ENCODE peak calls at places on chromosomes 12 and 14, in four cellular contexts. K is SK-N-SH, U is left ventricle myocardium inferior, V is psoas muscle. P is an unnamed sample.

GRCh38 chr12:51972424-51972812 is 20.9 kb downstream of the ACVR1B start:
- DNase-seq in K (no peak), U (no peak), V (no peak), P (no peak)

GRCh38 chr12:3453266-3453862 is 37.6 kb upstream of the PRMT8 start:
- DNase-seq in K (no peak), U (no peak), V (no peak), P (no peak)

GRCh38 chr14:67241416-67242362 is at the start of gene PALS1:
- DNase-seq in K (peak), U (no peak), V (no peak), P (no peak)

GRCh38 chr14:91142214-91142668 is 28.4 kb downstream of the DGLUCY start:
- DNase-seq in K (no peak), U (no peak), V (no peak), P (no peak)

GRCh38 chr12:3990356-3990975 is 117.3 kb upstream of the PARP11 start:
- DNase-seq in K (no peak), U (no peak), V (no peak), P (no peak)

GRCh38 chr14:90543876-90544275 is 147.0 kb downstream of the CALM1 start:
- DNase-seq in K (no peak), U (no peak), V (no peak), P (no peak)

GRCh38 chr14:96149131-96149530 is 55.5 kb upstream of the BDKRB2 start:
- DNase-seq in K (no peak), U (no peak), V (no peak), P (no peak)

GRCh38 chr14:94307410-94307992 is 14.4 kb upstream of the SERPINA10 start:
- DNase-seq in K (no peak), U (no peak), V (no peak), P (no peak)

GRCh38 chr12:107778383-107779015 is 4.0 kb downstream of the ASCL4 start:
- DNase-seq in K (no peak), U (no peak), V (no peak), P (no peak)

GRCh38 chr12:118189761-118190181 is 53.8 kb downstream of the PEBP1 start:
- DNase-seq in K (peak), U (peak), V (no peak), P (no peak)

GRCh38 chr12:112010415-112011344 is 2.3 kb downstream of the TMEM116 start:
- DNase-seq in K (no peak), U (no peak), V (no peak), P (no peak)

GRCh38 chr12:112008918-112009317 is 4.0 kb downstream of the TMEM116 start:
- DNase-seq in K (no peak), U (no peak), V (no peak), P (no peak)

GRCh38 chr12:112013601-112014402 is 576 bp downstream of the ERP29 start:
- DNase-seq in K (peak), U (peak), V (peak), P (peak)

GRCh38 chr12:112012775-112013600 is at the start of the genes ERP29 and TMEM116:
- DNase-seq in K (peak), U (peak), V (peak), P (peak)

GRCh38 chr12:112011685-112012084 is 1.3 kb downstream of the TMEM116 start:
- DNase-seq in K (no peak), U (no peak), V (no peak), P (no peak)
- TF ChIP-seq CTCF in K (no peak), U (no peak), V (no peak), P (no peak)

GRCh38 chr14:27725482-27725881 is 1041.1 kb upstream of the FOXG1 start:
- DNase-seq in K (no peak), U (no peak), V (no peak), P (no peak)

GRCh38 chr14:27730204-27730603 is 1036.4 kb upstream of the FOXG1 start:
- DNase-seq in K (no peak), U (no peak), V (no peak), P (no peak)

GRCh38 chr14:27721760-27722159 is 1044.8 kb upstream of the FOXG1 start:
- DNase-seq in K (no peak), U (no peak), V (no peak), P (no peak)

GRCh38 chr14:27727371-27727770 is 1039.2 kb upstream of the FOXG1 start:
- DNase-seq in K (no peak), U (no peak), V (no peak), P (no peak)
- H3K4me3 ChIP-seq in K (no peak), U (no peak), V (no peak), P (no peak)

GRCh38 chr12:111488271-111488670 is 82.5 kb downstream of the SH2B3 start:
- DNase-seq in K (no peak), U (peak), V (peak), P (no peak)

GRCh38 chr12:111482464-111482863 is 76.7 kb downstream of the SH2B3 start:
- DNase-seq in K (no peak), U (no peak), V (no peak), P (no peak)
- TF ChIP-seq CTCF in K (peak), U (peak), V (no peak), P (no peak)

GRCh38 chr12:71439613-71440392 is at the start of gene LGR5:
- DNase-seq in K (peak), U (peak), V (peak), P (no peak)
- H3K4me3 ChIP-seq in K (peak), U (peak), V (peak), P (peak)

DNA sequence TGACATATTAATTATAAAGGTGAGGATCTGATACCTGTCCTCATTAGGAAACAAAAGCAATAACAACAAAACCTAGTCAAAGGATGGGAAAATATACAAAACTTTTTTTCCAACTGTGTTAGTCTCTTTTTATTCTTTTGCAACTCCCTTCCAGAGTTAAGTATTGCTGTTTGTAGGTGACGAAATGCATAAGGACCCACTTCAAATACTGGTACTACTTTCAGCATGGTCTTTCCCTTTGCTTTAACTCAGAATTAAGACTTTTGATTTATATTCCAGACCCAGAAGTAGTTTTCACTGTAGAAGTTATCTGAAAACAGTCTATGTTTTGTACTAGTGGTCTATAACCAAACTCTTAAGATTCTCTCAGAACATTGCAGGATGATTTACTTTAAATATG is 34.1 kb upstream of the ABCC9 start:
- DNase-seq in K (no peak), U (no peak), V (no peak), P (no peak)
- TF ChIP-seq CTCF in K (no peak), U (no peak), V (no peak), P (no peak)

GRCh38 chr14:74514471-74514932 is 20.9 kb downstream of the ISCA2 start:
- DNase-seq in K (no peak), U (no peak), V (peak), P (peak)
- H3K4me3 ChIP-seq in K (no peak), U (no peak), V (no peak), P (no peak)

P was measured in ascending aorta.